ENCODE peak calls at places on chromosomes 1 and 21, in ten cellular contexts. D, O, F, C, J, Z, V, W, P and H are unnamed samples. For H3K27me3, the result is how much of the 10 kb centered on the place peaks cover.

GRCh38 chr1:184881941-184882648 is 92.2 kb downstream of the NIBAN1 start:
- DNase-seq in D (peak), O (no peak), F (no peak), C (peak), J (no peak), Z (no peak), V (no peak), W (peak), P (no peak), H (no peak)

GRCh38 chr1:91400133-91400725 is 4.4 kb downstream of the HFM1 start:
- DNase-seq in D (no peak), O (no peak), F (no peak), C (peak), J (no peak), Z (no peak), V (no peak), W (no peak), P (no peak), H (peak)

GRCh38 chr1:70847013-70847412 is 200.6 kb downstream of the PTGER3 start:
- DNase-seq in D (no peak), O (no peak), F (no peak), C (peak), J (no peak), Z (no peak), V (no peak), W (no peak), P (no peak), H (no peak)

GRCh38 chr1:43577647-43578542 is 47.2 kb downstream of the PTPRF start:
- DNase-seq in D (no peak), O (no peak), F (no peak), C (no peak), J (no peak), Z (no peak), V (no peak), W (no peak), P (no peak), H (no peak)

GRCh38 chr1:26188477-26188876 is 1.9 kb upstream of the CATSPER4 start:
- DNase-seq in D (no peak), O (no peak), F (no peak), C (no peak), J (no peak), Z (no peak), V (no peak), W (no peak), P (no peak), H (no peak)

GRCh38 chr1:167631987-167632680 is 2.1 kb downstream of the RCSD1 start:
- DNase-seq in D (peak), O (no peak), F (no peak), C (no peak), J (no peak), Z (no peak), V (no peak), W (no peak), P (no peak), H (no peak)

GRCh38 chr1:39154553-39155361 is 49.7 kb upstream of the MACF1 start:
- DNase-seq in D (no peak), O (peak), F (peak), C (no peak), J (peak), Z (no peak), V (peak), W (peak), P (no peak), H (peak)

GRCh38 chr1:62778208-62778607 is 5.7 kb upstream of the ATG4C start:
- DNase-seq in D (peak), O (no peak), F (no peak), C (peak), J (no peak), Z (no peak), V (no peak), W (no peak), P (no peak), H (no peak)

GRCh38 chr1:14020006-14020405 is 320.0 kb downstream of the PRDM2 start:
- DNase-seq in D (no peak), O (no peak), F (no peak), C (no peak), J (no peak), Z (no peak), V (no peak), W (no peak), P (no peak), H (no peak)

GRCh38 chr1:9770276-9770675 is 53.5 kb downstream of the CLSTN1 start:
- DNase-seq in D (no peak), O (no peak), F (no peak), C (no peak), J (no peak), Z (no peak), V (no peak), W (no peak), P (no peak), H (no peak)

GRCh38 chr1:173863224-173864151 is 4.3 kb downstream of the GAS5 start:
- DNase-seq in D (no peak), O (no peak), F (no peak), C (no peak), J (no peak), Z (no peak), V (no peak), W (no peak), P (no peak), H (no peak)

GRCh38 chr1:210027994-210028393 is 90.0 kb downstream of the SYT14 start:
- DNase-seq in D (no peak), O (no peak), F (no peak), C (no peak), J (no peak), Z (no peak), V (no peak), W (no peak), P (no peak), H (no peak)

GRCh38 chr1:162905759-162906158 is 44.8 kb upstream of the CCDC190 start:
- DNase-seq in D (no peak), O (no peak), F (peak), C (no peak), J (no peak), Z (no peak), V (no peak), W (peak), P (peak), H (peak)

GRCh38 chr1:174445351-174445750 is 2.4 kb upstream of the GPR52 start:
- DNase-seq in D (no peak), O (no peak), F (no peak), C (no peak), J (no peak), Z (no peak), V (no peak), W (no peak), P (no peak), H (no peak)

GRCh38 chr1:212752256-212752933 is 39.2 kb downstream of the NSL1 start:
- DNase-seq in D (no peak), O (no peak), F (peak), C (no peak), J (no peak), Z (no peak), V (no peak), W (peak), P (no peak), H (no peak)

GRCh38 chr1:152182431-152182830 is 23.4 kb upstream of the RPTN start:
- DNase-seq in D (no peak), O (no peak), F (no peak), C (peak), J (no peak), Z (peak), V (no peak), W (peak), P (no peak), H (no peak)

GRCh38 chr21:25350056-25350455 is 257.2 kb downstream of the MRPL39 start:
- DNase-seq in D (peak), O (no peak), F (peak), C (peak), J (no peak), Z (no peak), V (no peak), W (peak), P (no peak), H (peak)

GRCh38 chr1:53545663-53546408 is 86.6 kb downstream of the DMRTB1 start:
- DNase-seq in D (peak), O (no peak), F (no peak), C (no peak), J (no peak), Z (no peak), V (peak), W (no peak), P (no peak), H (peak)

GRCh38 chr1:97562096-97562495 is 358.7 kb downstream of the DPYD start:
- DNase-seq in D (no peak), O (no peak), F (peak), C (no peak), J (no peak), Z (no peak), V (no peak), W (peak), P (no peak), H (no peak)

GRCh38 chr1:55445416-55445815 is 230.3 kb upstream of the USP24 start:
- DNase-seq in D (no peak), O (no peak), F (no peak), C (no peak), J (no peak), Z (no peak), V (no peak), W (no peak), P (no peak), H (no peak)

GRCh38 chr1:41362357-41362721 is 1.1 kb downstream of the FOXO6 start:
- DNase-seq in D (peak), O (no peak), F (no peak), C (no peak), J (no peak), Z (no peak), V (no peak), W (no peak), P (no peak), H (no peak)
- H3K27me3 ChIP-seq in D (half or more), O (under half), F (under half), C (half or more), J (under half), Z (under half), V (under half), W (under half), P (under half), H (under half)

DNA sequence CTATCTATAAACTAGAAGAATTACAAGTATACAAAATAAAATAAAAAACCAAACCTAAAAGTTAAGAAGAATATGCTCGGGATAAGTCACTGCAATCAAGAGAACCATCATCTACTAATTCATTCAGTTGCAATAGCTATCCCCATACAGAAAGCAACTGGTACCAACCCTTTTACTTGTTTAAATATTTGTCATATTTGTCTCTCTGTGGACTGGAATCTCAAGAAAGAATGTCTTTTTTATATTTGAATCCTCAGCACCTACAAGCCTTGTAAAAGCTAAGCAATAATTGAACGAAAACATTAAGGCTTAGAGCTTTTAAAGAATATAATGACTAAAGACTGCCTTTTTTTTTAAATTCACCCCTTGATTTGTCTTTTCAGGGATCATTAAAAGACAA is 7.9 kb downstream of the ODF2L start:
- DNase-seq in D (no peak), O (no peak), F (peak), C (no peak), J (no peak), Z (no peak), V (no peak), W (no peak), P (no peak), H (no peak)
- H3K27me3 ChIP-seq in D (under half), O (under half), F (under half), C (under half), J (under half), Z (under half), V (under half), W (under half), P (under half), H (under half)

DNA sequence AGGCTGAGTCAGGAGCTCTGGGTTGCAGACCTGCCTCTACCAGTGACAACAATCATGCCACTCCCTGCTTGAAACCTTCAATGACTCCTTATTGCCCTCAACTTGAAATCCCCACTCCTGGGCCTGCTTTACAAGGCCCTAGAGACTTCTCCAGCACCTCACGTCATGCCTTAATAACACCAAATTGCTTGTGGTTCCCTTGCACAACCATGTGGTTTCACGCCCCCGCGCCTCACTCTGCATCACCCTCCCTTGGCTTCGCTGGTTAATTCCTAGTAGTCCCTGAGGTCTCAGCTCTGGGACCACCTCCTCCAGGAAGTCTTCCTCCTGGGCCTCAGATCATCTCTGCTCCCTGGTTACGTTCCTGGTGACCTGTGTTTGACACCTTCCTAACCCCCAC is 33.0 kb downstream of the EPHA2 start:
- DNase-seq in D (peak), O (peak), F (peak), C (no peak), J (peak), Z (no peak), V (peak), W (peak), P (peak), H (peak)
- H3K27me3 ChIP-seq in D (under half), O (under half), F (under half), C (under half), J (under half), Z (half or more), V (under half), W (under half), P (under half), H (under half)

GRCh38 chr1:154342132-154342531 is 16.8 kb downstream of the ATP8B2 start:
- DNase-seq in D (peak), O (no peak), F (no peak), C (no peak), J (no peak), Z (no peak), V (no peak), W (no peak), P (no peak), H (no peak)
- H3K27me3 ChIP-seq in D (under half), O (under half), F (under half), C (under half), J (under half), Z (under half), V (under half), W (under half), P (under half), H (under half)

GRCh38 chr1:201112173-201112731 is at the start of gene CACNA1S:
- DNase-seq in D (no peak), O (no peak), F (no peak), C (no peak), J (no peak), Z (no peak), V (no peak), W (no peak), P (no peak), H (no peak)
- H3K27me3 ChIP-seq in D (under half), O (under half), F (under half), C (under half), J (under half), Z (under half), V (under half), W (under half), P (under half), H (under half)

GRCh38 chr21:45125347-45125746 is 51.0 kb downstream of the ADARB1 start:
- DNase-seq in D (no peak), O (no peak), F (no peak), C (no peak), J (no peak), Z (no peak), V (no peak), W (no peak), P (no peak), H (no peak)
- H3K27me3 ChIP-seq in D (under half), O (under half), F (under half), C (under half), J (under half), Z (half or more), V (under half), W (under half), P (under half), H (under half)

DNA sequence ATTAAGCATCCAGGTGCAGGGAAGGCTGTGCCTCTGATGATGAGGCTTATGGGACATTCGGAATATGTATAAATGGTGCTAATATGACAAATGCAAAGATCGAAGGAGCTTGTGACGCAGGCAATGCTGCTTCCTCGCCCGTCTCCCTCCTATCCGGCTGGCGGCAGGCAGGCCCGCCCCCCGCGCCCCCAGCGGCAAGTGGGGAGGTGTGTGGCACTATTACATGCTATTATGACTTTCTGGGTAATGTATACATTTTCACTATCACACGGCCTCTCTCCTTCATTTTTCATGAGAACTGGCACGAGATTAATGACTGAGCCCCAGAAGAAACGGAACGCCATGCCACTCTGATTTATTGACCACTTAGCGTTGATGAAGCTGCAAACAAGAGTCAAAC is 139.0 kb upstream of the VAMP3 start:
- DNase-seq in D (no peak), O (no peak), F (no peak), C (no peak), J (no peak), Z (no peak), V (no peak), W (no peak), P (no peak), H (no peak)
- H3K27me3 ChIP-seq in D (under half), O (under half), F (under half), C (under half), J (under half), Z (half or more), V (under half), W (under half), P (under half), H (under half)

GRCh38 chr21:45868488-45868887 is 113.1 kb upstream of the COL6A1 start:
- DNase-seq in D (no peak), O (no peak), F (no peak), C (no peak), J (no peak), Z (no peak), V (no peak), W (no peak), P (no peak), H (no peak)

GRCh38 chr21:45867041-45867630 is 114.4 kb upstream of the COL6A1 start:
- DNase-seq in D (no peak), O (no peak), F (no peak), C (no peak), J (no peak), Z (no peak), V (no peak), W (no peak), P (no peak), H (no peak)

GRCh38 chr21:45867671-45868081 is 113.9 kb upstream of the COL6A1 start:
- DNase-seq in D (no peak), O (no peak), F (no peak), C (no peak), J (no peak), Z (no peak), V (no peak), W (no peak), P (no peak), H (no peak)

GRCh38 chr21:45869121-45870007 is 112.2 kb upstream of the COL6A1 start:
- DNase-seq in D (no peak), O (no peak), F (peak), C (no peak), J (no peak), Z (no peak), V (no peak), W (peak), P (no peak), H (peak)

DNA sequence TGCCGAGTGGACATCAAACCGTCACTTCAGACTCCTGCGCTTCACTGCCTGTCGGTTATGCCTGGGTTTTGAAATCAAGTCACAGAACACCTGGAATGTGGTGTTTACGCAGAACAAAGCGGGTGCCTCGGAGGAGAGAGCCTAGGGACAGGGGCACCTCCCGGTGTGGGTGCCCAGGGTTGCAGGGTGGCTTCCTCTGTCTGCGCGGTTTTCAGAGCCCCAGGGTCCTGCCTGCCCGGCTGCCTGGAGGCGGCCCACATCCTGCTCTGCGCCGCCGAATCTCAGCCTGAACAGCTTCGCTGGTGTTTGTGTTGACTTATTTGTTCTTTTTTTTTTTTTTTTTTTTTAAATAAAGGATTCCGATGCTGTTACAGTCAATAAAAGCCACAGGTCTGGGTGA is 113.5 kb upstream of the COL6A1 start:
- DNase-seq in D (no peak), O (no peak), F (no peak), C (no peak), J (no peak), Z (no peak), V (no peak), W (no peak), P (no peak), H (no peak)
- H3K27me3 ChIP-seq in D (under half), O (under half), F (under half), C (under half), J (under half), Z (under half), V (under half), W (under half), P (under half), H (under half)

DNA sequence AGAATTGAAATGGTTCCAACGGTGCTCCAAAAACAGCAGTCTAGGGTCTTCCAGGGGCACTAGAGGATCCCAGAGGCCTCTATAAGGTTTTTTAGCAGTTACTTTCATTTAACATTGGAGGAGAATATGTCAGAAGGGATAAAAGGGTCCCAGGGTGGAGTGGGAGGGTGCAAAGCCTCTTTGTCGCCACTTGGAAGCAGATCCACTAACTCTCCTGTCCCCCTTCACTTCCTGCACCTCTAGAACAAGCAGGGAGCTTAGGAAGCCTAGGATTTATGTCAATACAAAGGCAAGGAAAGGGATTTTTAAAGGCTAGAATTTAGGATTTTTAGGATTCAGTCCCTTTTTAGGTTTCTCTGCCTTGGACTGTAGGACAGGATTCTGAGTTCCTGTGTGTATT is 8.3 kb downstream of the PCP4L1 start:
- DNase-seq in D (no peak), O (no peak), F (no peak), C (no peak), J (no peak), Z (no peak), V (no peak), W (no peak), P (no peak), H (no peak)
- H3K27me3 ChIP-seq in D (under half), O (under half), F (under half), C (under half), J (under half), Z (under half), V (under half), W (under half), P (under half), H (under half)

GRCh38 chr1:205343431-205344009 is 13.2 kb downstream of the KLHDC8A start:
- DNase-seq in D (peak), O (no peak), F (no peak), C (peak), J (no peak), Z (no peak), V (no peak), W (no peak), P (no peak), H (no peak)
- H3K27me3 ChIP-seq in D (under half), O (half or more), F (half or more), C (under half), J (under half), Z (under half), V (under half), W (half or more), P (under half), H (under half)